ENCODE peak calls at places on chromosome 10, in six cellular contexts. One of them, this sample, is unnamed.

GRCh38 chr10:80542053-80542452 is 4.4 kb downstream of the SH2D4B start:
- DNase-seq in H9: no peak
- DNase-seq in H1: no peak
- DNase-seq in IMR-90: peak
- DNase-seq in mesenchymal stem cell: peak
- DNase-seq in mesendoderm: no peak
- DNase-seq in this sample: no peak

GRCh38 chr10:132449051-132449825 is 52.2 kb downstream of the PWWP2B start:
- DNase-seq in mesendoderm: no peak
- DNase-seq in H9: no peak
- DNase-seq in IMR-90: no peak
- DNase-seq in H1: no peak
- DNase-seq in mesenchymal stem cell: peak
- DNase-seq in this sample: no peak

GRCh38 chr10:116741391-116742351 is 695 bp downstream of the HSPA12A start:
- DNase-seq in mesendoderm: no peak
- DNase-seq in H9: no peak
- DNase-seq in IMR-90: no peak
- DNase-seq in H1: no peak
- DNase-seq in mesenchymal stem cell: peak
- DNase-seq in this sample: no peak

GRCh38 chr10:93149761-93150160 is 76.1 kb downstream of the CYP26A1 start:
- DNase-seq in mesendoderm: no peak
- DNase-seq in mesenchymal stem cell: no peak
- DNase-seq in IMR-90: peak
- DNase-seq in H1: no peak
- DNase-seq in H9: no peak
- DNase-seq in this sample: no peak

GRCh38 chr10:93471110-93471651 is 11.0 kb downstream of the MYOF start:
- DNase-seq in mesenchymal stem cell: peak
- DNase-seq in IMR-90: peak
- DNase-seq in mesendoderm: peak
- DNase-seq in H9: no peak
- DNase-seq in H1: no peak
- DNase-seq in this sample: no peak

GRCh38 chr10:57696641-57697040 is 571.1 kb downstream of the IPMK start:
- DNase-seq in IMR-90: peak
- DNase-seq in H9: no peak
- DNase-seq in H1: no peak
- DNase-seq in mesenchymal stem cell: peak
- DNase-seq in mesendoderm: no peak
- DNase-seq in this sample: no peak

GRCh38 chr10:90804354-90804753 is 53.5 kb downstream of the HTR7 start:
- DNase-seq in mesenchymal stem cell: no peak
- DNase-seq in H1: no peak
- DNase-seq in IMR-90: no peak
- DNase-seq in H9: no peak
- DNase-seq in mesendoderm: no peak
- DNase-seq in this sample: no peak

GRCh38 chr10:128881086-128881485 is 586.0 kb upstream of the MGMT start:
- DNase-seq in mesenchymal stem cell: no peak
- DNase-seq in H1: no peak
- DNase-seq in mesendoderm: no peak
- DNase-seq in H9: no peak
- DNase-seq in IMR-90: no peak
- DNase-seq in this sample: no peak

GRCh38 chr10:63344269-63344668 is 121.5 kb downstream of the JMJD1C start:
- DNase-seq in mesenchymal stem cell: no peak
- DNase-seq in mesendoderm: no peak
- DNase-seq in H1: no peak
- DNase-seq in IMR-90: no peak
- DNase-seq in H9: no peak
- DNase-seq in this sample: no peak

GRCh38 chr10:11320809-11321520 is 290.5 kb downstream of the USP6NL start:
- DNase-seq in mesenchymal stem cell: no peak
- DNase-seq in IMR-90: no peak
- DNase-seq in H1: no peak
- DNase-seq in H9: no peak
- DNase-seq in mesendoderm: no peak
- DNase-seq in this sample: no peak

GRCh38 chr10:62935022-62935421 is 118.9 kb upstream of the EGR2 start:
- DNase-seq in mesendoderm: no peak
- DNase-seq in IMR-90: no peak
- DNase-seq in H1: no peak
- DNase-seq in mesenchymal stem cell: no peak
- DNase-seq in H9: no peak
- DNase-seq in this sample: no peak

GRCh38 chr10:105150486-105150885 is 509.4 kb downstream of the SORCS3 start:
- DNase-seq in IMR-90: no peak
- DNase-seq in mesenchymal stem cell: no peak
- DNase-seq in mesendoderm: no peak
- DNase-seq in H9: no peak
- DNase-seq in H1: no peak
- DNase-seq in this sample: no peak

GRCh38 chr10:86960003-86960862 is 1.8 kb downstream of the SNCG start:
- DNase-seq in H1: no peak
- DNase-seq in mesendoderm: peak
- DNase-seq in H9: peak
- DNase-seq in mesenchymal stem cell: peak
- DNase-seq in IMR-90: peak
- DNase-seq in this sample: no peak

GRCh38 chr10:70404906-70405824 is 1.2 kb downstream of the EIF4EBP2 start:
- DNase-seq in mesenchymal stem cell: peak
- DNase-seq in IMR-90: peak
- DNase-seq in H1: no peak
- DNase-seq in mesendoderm: peak
- DNase-seq in H9: no peak
- DNase-seq in this sample: no peak

GRCh38 chr10:118106426-118106825 is 59.7 kb upstream of the RAB11FIP2 start:
- DNase-seq in H9: no peak
- DNase-seq in IMR-90: peak
- DNase-seq in H1: peak
- DNase-seq in mesenchymal stem cell: peak
- DNase-seq in mesendoderm: peak
- DNase-seq in this sample: no peak

GRCh38 chr10:43899224-43899959 is 250.7 kb upstream of the ZNF32 start:
- DNase-seq in IMR-90: no peak
- DNase-seq in H1: no peak
- DNase-seq in H9: no peak
- DNase-seq in mesendoderm: no peak
- DNase-seq in mesenchymal stem cell: no peak
- DNase-seq in this sample: no peak

GRCh38 chr10:100890696-100891271 is 22.0 kb upstream of the SLF2 start:
- DNase-seq in mesenchymal stem cell: peak
- DNase-seq in H1: no peak
- DNase-seq in IMR-90: peak
- DNase-seq in H9: no peak
- DNase-seq in mesendoderm: peak
- DNase-seq in this sample: no peak

GRCh38 chr10:16274911-16275310 is 161.9 kb upstream of the PTER start:
- DNase-seq in mesenchymal stem cell: no peak
- DNase-seq in H9: no peak
- DNase-seq in IMR-90: no peak
- DNase-seq in mesendoderm: no peak
- DNase-seq in H1: no peak
- DNase-seq in this sample: no peak
- H2BK15ac ChIP-seq in mesenchymal stem cell: no peak
- H2BK15ac ChIP-seq in H9: no peak
- H2BK15ac ChIP-seq in IMR-90: no peak
- H2BK15ac ChIP-seq in mesendoderm: no peak
- H2BK15ac ChIP-seq in H1: no peak
- H2BK15ac ChIP-seq in this sample: no peak

DNA sequence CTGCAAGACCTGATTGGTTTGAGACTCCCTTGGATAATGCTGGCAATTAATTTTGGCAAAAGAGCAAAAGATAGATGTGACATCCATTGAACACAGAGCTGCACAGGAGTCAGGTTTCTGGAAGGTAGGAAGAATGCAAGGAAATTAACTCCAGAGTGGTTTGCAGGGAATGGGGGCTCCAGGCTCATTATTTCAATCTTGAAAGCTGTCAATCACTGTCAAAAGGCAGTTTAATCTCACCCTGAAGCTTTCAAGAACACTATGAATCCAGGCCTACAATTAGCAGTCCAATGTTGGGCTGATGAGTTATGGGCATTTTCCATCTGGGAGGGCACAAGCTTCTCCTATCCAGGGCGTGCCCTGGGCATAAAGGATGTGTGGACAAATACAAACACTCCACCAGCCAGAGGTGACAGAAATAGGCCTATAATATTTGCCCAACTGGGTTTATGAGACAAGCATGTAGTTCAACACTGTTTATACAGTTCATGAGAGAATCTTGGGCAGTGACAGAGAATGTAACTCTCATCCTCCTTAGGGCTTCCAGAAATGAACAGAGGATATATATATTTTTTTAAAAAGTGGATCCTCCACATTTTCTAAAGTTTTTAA is 80.5 kb downstream of the KCNMA1 start:
- DNase-seq in H1: no peak
- DNase-seq in mesenchymal stem cell: no peak
- DNase-seq in H9: no peak
- DNase-seq in mesendoderm: no peak
- DNase-seq in IMR-90: no peak
- DNase-seq in this sample: peak
- H2BK15ac ChIP-seq in H1: no peak
- H2BK15ac ChIP-seq in mesenchymal stem cell: no peak
- H2BK15ac ChIP-seq in H9: no peak
- H2BK15ac ChIP-seq in mesendoderm: no peak
- H2BK15ac ChIP-seq in IMR-90: no peak
- H2BK15ac ChIP-seq in this sample: no peak

GRCh38 chr10:52485486-52485885 is 171.4 kb downstream of the DKK1 start:
- DNase-seq in mesendoderm: peak
- DNase-seq in IMR-90: no peak
- DNase-seq in H1: no peak
- DNase-seq in mesenchymal stem cell: no peak
- DNase-seq in H9: no peak
- DNase-seq in this sample: no peak
- H2BK15ac ChIP-seq in mesendoderm: no peak
- H2BK15ac ChIP-seq in IMR-90: peak
- H2BK15ac ChIP-seq in H1: no peak
- H2BK15ac ChIP-seq in mesenchymal stem cell: no peak
- H2BK15ac ChIP-seq in H9: no peak
- H2BK15ac ChIP-seq in this sample: no peak

DNA sequence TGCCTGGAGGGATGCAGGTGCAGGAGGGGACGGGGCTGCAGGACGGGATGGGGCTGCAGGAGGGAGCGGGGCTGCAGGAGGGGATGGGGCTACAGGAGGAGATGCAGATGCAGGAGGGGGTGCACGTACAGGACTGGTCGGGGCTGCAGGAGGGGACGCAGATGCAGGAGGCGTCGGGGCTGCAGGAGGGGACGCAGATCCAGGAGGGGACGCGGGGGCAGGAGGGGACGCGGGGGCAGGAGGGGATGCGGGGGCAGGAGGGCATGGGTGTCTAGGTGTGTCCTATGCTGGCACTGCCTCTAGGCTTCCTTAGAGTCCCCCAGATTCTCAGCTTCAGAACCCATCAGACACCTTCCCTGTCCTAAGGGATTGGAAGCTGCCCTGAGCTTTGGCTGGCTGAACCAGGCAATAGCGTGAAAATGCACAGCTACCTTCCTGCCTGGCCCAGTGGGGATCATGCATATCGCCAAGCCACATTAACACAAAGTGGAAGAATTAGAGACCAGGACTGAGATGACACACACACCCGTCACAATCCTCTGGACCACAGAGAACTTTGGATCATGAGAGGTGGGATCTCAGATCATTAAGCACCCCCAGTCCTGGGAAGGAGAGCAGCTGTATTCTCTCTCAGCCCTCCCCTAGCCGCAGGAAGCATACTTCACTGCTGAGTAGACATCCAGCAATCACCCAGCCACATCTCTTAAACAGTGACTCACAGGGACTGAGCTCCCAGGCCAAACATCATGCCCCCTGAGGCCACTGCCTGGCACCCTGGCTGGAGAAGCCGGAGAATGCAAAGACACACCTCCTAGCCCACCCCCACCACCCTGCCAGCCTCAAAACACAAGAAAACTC is 67.3 kb downstream of the VWA2 start:
- DNase-seq in H1: no peak
- DNase-seq in H9: no peak
- DNase-seq in mesendoderm: peak
- DNase-seq in IMR-90: peak
- DNase-seq in mesenchymal stem cell: peak
- DNase-seq in this sample: no peak
- H2BK15ac ChIP-seq in H1: no peak
- H2BK15ac ChIP-seq in H9: no peak
- H2BK15ac ChIP-seq in mesendoderm: no peak
- H2BK15ac ChIP-seq in IMR-90: peak
- H2BK15ac ChIP-seq in mesenchymal stem cell: no peak
- H2BK15ac ChIP-seq in this sample: no peak

GRCh38 chr10:99370993-99371392 is 41.8 kb downstream of the CNNM1 start:
- DNase-seq in mesenchymal stem cell: peak
- DNase-seq in H1: no peak
- DNase-seq in IMR-90: peak
- DNase-seq in H9: no peak
- DNase-seq in mesendoderm: peak
- DNase-seq in this sample: peak

GRCh38 chr10:99369551-99369950 is 40.4 kb downstream of the CNNM1 start:
- DNase-seq in H9: no peak
- DNase-seq in H1: no peak
- DNase-seq in mesenchymal stem cell: no peak
- DNase-seq in mesendoderm: no peak
- DNase-seq in IMR-90: peak
- DNase-seq in this sample: no peak

GRCh38 chr10:99366666-99367065 is 37.5 kb downstream of the CNNM1 start:
- DNase-seq in mesendoderm: no peak
- DNase-seq in H1: no peak
- DNase-seq in H9: no peak
- DNase-seq in IMR-90: no peak
- DNase-seq in mesenchymal stem cell: no peak
- DNase-seq in this sample: no peak

GRCh38 chr10:99368646-99369045 is 39.5 kb downstream of the CNNM1 start:
- DNase-seq in H1: no peak
- DNase-seq in IMR-90: peak
- DNase-seq in H9: no peak
- DNase-seq in mesendoderm: peak
- DNase-seq in mesenchymal stem cell: peak
- DNase-seq in this sample: no peak

DNA sequence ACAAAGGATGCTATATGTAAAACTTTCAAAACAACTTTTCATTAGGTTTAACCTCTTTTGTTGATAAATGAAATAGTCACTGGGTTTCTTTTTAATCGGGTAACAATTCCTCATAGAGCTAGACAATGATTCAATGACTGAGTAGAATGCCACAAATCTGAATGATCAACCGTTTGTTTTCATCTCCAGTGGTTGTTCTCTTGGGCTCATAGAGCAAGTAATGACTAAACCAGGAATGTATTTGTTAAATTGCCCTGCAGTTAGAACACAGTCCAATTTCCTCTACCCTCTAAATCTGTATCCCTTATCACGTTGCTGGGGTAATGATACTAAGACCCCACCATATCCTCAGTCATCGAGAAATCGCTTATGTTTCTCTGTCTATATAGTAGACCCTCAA is 40.0 kb downstream of the CNNM1 start:
- DNase-seq in IMR-90: peak
- DNase-seq in mesendoderm: no peak
- DNase-seq in H9: no peak
- DNase-seq in mesenchymal stem cell: no peak
- DNase-seq in H1: no peak
- DNase-seq in this sample: no peak
- H2BK15ac ChIP-seq in IMR-90: no peak
- H2BK15ac ChIP-seq in mesendoderm: no peak
- H2BK15ac ChIP-seq in H9: no peak
- H2BK15ac ChIP-seq in mesenchymal stem cell: no peak
- H2BK15ac ChIP-seq in H1: no peak
- H2BK15ac ChIP-seq in this sample: no peak